ENCODE peak calls at places on chromosomes 16 and 17, in four cellular contexts. T is GM12878, Q is NCI-H2081, H is lung. D is an unnamed sample.

GRCh38 chr17:8359769-8360168 is 16.7 kb downstream of the KRABD2 start:
- DNase-seq in T (no peak), Q (no peak), H (no peak), D (no peak)

GRCh38 chr16:82715160-82715559 is 88.4 kb downstream of the CDH13 start:
- DNase-seq in T (no peak), Q (no peak), H (no peak), D (no peak)

GRCh38 chr17:79907855-79908254 is 68.6 kb upstream of the CBX4 start:
- DNase-seq in T (no peak), Q (no peak), H (peak; percentile 74), D (no peak)

GRCh38 chr17:49523706-49524472 is 28.8 kb downstream of the NGFR start:
- DNase-seq in T (no peak), Q (no peak), H (no peak), D (no peak)

GRCh38 chr17:44354582-44355309 is 8.9 kb downstream of the FAM171A2 start:
- DNase-seq in T (no peak), Q (no peak), H (no peak), D (no peak)

GRCh38 chr17:81487089-81487486 is 25.5 kb downstream of the ACTG1 start:
- DNase-seq in T (no peak), Q (no peak), H (no peak), D (no peak)

GRCh38 chr17:49565948-49566491 is 9.7 kb upstream of the NXPH3 start:
- DNase-seq in T (no peak), Q (peak; percentile 26), H (peak; percentile 89), D (peak; percentile 15)

GRCh38 chr17:51734462-51734861 is 424.1 kb downstream of the CA10 start:
- DNase-seq in T (no peak), Q (no peak), H (no peak), D (no peak)

GRCh38 chr17:48195910-48196309 is 88.3 kb downstream of the SNX11 start:
- DNase-seq in T (no peak), Q (no peak), H (no peak), D (no peak)

GRCh38 chr17:50863221-50863843 is 2.8 kb downstream of the TOB1 start:
- DNase-seq in T (no peak), Q (peak; percentile 19), H (peak; percentile 57), D (peak; percentile 31)

GRCh38 chr16:14181371-14182050 is 110.4 kb downstream of the MRTFB start:
- DNase-seq in T (no peak), Q (no peak), H (no peak), D (no peak)

GRCh38 chr17:81395600-81396277 is 482 bp downstream of the BAHCC1 start:
- DNase-seq in T (no peak), Q (no peak), H (no peak), D (no peak)

GRCh38 chr17:1577186-1577585 is 14.6 kb upstream of the PITPNA start:
- DNase-seq in T (no peak), Q (no peak), H (peak; percentile 95), D (peak; percentile 66)

D was measured in hypothalamus.